ENCODE peak calls at places on chromosomes 1 and 21, in eight cellular contexts. One of them, this sample, is unnamed.

GRCh38 chr21:24290151-24290833 is 1317.0 kb downstream of the MRPL39 start:
- DNase-seq in effector CD4-positive, alpha-beta T cell: no peak
- DNase-seq in mesendoderm: peak
- DNase-seq in HAP-1: no peak
- DNase-seq in IMR-90: no peak
- DNase-seq in HEK293T: no peak
- DNase-seq in immature natural killer cell: peak
- DNase-seq in AG04450: no peak
- DNase-seq in this sample: peak

GRCh38 chr21:18522181-18522771 is 118.7 kb upstream of the TMPRSS15 start:
- DNase-seq in effector CD4-positive, alpha-beta T cell: no peak
- DNase-seq in mesendoderm: peak
- DNase-seq in HAP-1: peak
- DNase-seq in IMR-90: no peak
- DNase-seq in HEK293T: no peak
- DNase-seq in immature natural killer cell: no peak
- DNase-seq in AG04450: no peak
- DNase-seq in this sample: no peak

GRCh38 chr1:12482999-12483398 is 135.0 kb downstream of the DHRS3 start:
- DNase-seq in effector CD4-positive, alpha-beta T cell: no peak
- DNase-seq in mesendoderm: no peak
- DNase-seq in HAP-1: no peak
- DNase-seq in IMR-90: no peak
- DNase-seq in HEK293T: no peak
- DNase-seq in immature natural killer cell: no peak
- DNase-seq in AG04450: no peak
- DNase-seq in this sample: no peak

GRCh38 chr1:169483500-169483966 is 2.2 kb downstream of the SLC19A2 start:
- DNase-seq in effector CD4-positive, alpha-beta T cell: no peak
- DNase-seq in mesendoderm: no peak
- DNase-seq in HAP-1: peak
- DNase-seq in IMR-90: peak
- DNase-seq in HEK293T: peak
- DNase-seq in immature natural killer cell: no peak
- DNase-seq in AG04450: no peak
- DNase-seq in this sample: no peak

GRCh38 chr1:162131405-162132321 is 62.2 kb downstream of the NOS1AP start:
- DNase-seq in effector CD4-positive, alpha-beta T cell: no peak
- DNase-seq in mesendoderm: peak
- DNase-seq in HAP-1: no peak
- DNase-seq in IMR-90: no peak
- DNase-seq in HEK293T: no peak
- DNase-seq in immature natural killer cell: no peak
- DNase-seq in AG04450: no peak
- DNase-seq in this sample: no peak

GRCh38 chr1:214438059-214438458 is 113.3 kb downstream of the PTPN14 start:
- DNase-seq in effector CD4-positive, alpha-beta T cell: no peak
- DNase-seq in mesendoderm: peak
- DNase-seq in HAP-1: no peak
- DNase-seq in IMR-90: no peak
- DNase-seq in HEK293T: no peak
- DNase-seq in immature natural killer cell: no peak
- DNase-seq in AG04450: no peak
- DNase-seq in this sample: no peak

GRCh38 chr1:246110343-246111219 is 396.5 kb downstream of the SMYD3 start:
- DNase-seq in effector CD4-positive, alpha-beta T cell: no peak
- DNase-seq in mesendoderm: peak
- DNase-seq in HAP-1: no peak
- DNase-seq in IMR-90: peak
- DNase-seq in HEK293T: no peak
- DNase-seq in immature natural killer cell: no peak
- DNase-seq in AG04450: peak
- DNase-seq in this sample: no peak

GRCh38 chr1:160860840-160861505 is 1.7 kb downstream of the CD244 start:
- DNase-seq in effector CD4-positive, alpha-beta T cell: no peak
- DNase-seq in mesendoderm: no peak
- DNase-seq in HAP-1: no peak
- DNase-seq in IMR-90: no peak
- DNase-seq in HEK293T: no peak
- DNase-seq in immature natural killer cell: no peak
- DNase-seq in AG04450: no peak
- DNase-seq in this sample: no peak

GRCh38 chr1:7378346-7379130 is 392.6 kb upstream of the VAMP3 start:
- DNase-seq in effector CD4-positive, alpha-beta T cell: no peak
- DNase-seq in mesendoderm: no peak
- DNase-seq in HAP-1: no peak
- DNase-seq in IMR-90: no peak
- DNase-seq in HEK293T: no peak
- DNase-seq in immature natural killer cell: no peak
- DNase-seq in AG04450: no peak
- DNase-seq in this sample: no peak